ENCODE peak calls at places on chromosomes 7 and 10, in four cellular contexts. Q is fibroblast of mammary gland, O is brain microvascular endothelial cell, K is germinal center. R is an unnamed sample.

GRCh38 chr7:153522261-153522660 is 529.9 kb upstream of the DPP6 start:
- DNase-seq in Q (no peak), O (no peak), K (no peak), R (no peak)

GRCh38 chr7:1019789-1020610 is 24.3 kb upstream of the GPR146 start:
- DNase-seq in K (no peak), O (no peak), Q (no peak), R (no peak)

GRCh38 chr10:24277771-24278518 is 69.0 kb downstream of the KIAA1217 start:
- DNase-seq in K (no peak), O (no peak), Q (peak; percentile 33), R (no peak)

GRCh38 chr10:133357293-133358151 is at the start of gene FUOM:
- DNase-seq in K (peak; percentile 95), O (peak; percentile 44), Q (peak; percentile 34), R (peak; percentile 37)

GRCh38 chr7:68041559-68041958 is 1044.9 kb downstream of the TYW1 start:
- DNase-seq in K (no peak), O (no peak), Q (no peak), R (no peak)

GRCh38 chr7:123961731-123962130 is 36.7 kb downstream of the SPAM1 start:
- DNase-seq in O (peak; percentile 51), K (no peak), Q (no peak), R (no peak)

GRCh38 chr7:40644454-40645188 is 509.8 kb downstream of the SUGCT start:
- DNase-seq in O (no peak), K (peak; percentile 4), Q (no peak), R (no peak)

GRCh38 chr7:80587538-80587937 is 50.9 kb upstream of the CD36 start:
- DNase-seq in K (no peak), O (no peak), Q (no peak), R (no peak)

GRCh38 chr10:61612451-61612850 is 50.3 kb upstream of the CABCOCO1 start:
- DNase-seq in K (no peak), Q (no peak), O (no peak), R (no peak)

GRCh38 chr10:95308389-95309302 is 17.8 kb upstream of the PDLIM1 start:
- DNase-seq in O (peak; percentile 98), K (no peak), Q (peak; percentile 98), R (peak; percentile 97)

GRCh38 chr10:130745831-130746230 is 565.7 kb downstream of the TCERG1L start:
- DNase-seq in Q (no peak), O (no peak), K (no peak), R (no peak)

GRCh38 chr10:10498781-10499180 is 518.9 kb upstream of the CELF2 start:
- DNase-seq in Q (peak; percentile 86), O (no peak), K (no peak), R (no peak)

GRCh38 chr10:516766-517165 is 172.7 kb downstream of the DIP2C start:
- DNase-seq in K (no peak), O (no peak), Q (no peak), R (no peak)

GRCh38 chr10:104353325-104354048 is at the start of gene CFAP58:
- DNase-seq in K (peak; percentile 86), Q (peak; percentile 82), O (peak; percentile 92), R (peak; percentile 91)

GRCh38 chr10:109393425-109393824 is 529.9 kb downstream of the XPNPEP1 start:
- DNase-seq in Q (no peak), O (no peak), K (no peak), R (no peak)

GRCh38 chr7:55546826-55547225 is 25.5 kb downstream of the VOPP1 start:
- DNase-seq in K (no peak), Q (peak; percentile 89), O (peak; percentile 72), R (peak; percentile 97)

GRCh38 chr10:58063854-58064480 is 203.7 kb downstream of the IPMK start:
- DNase-seq in O (no peak), Q (peak; percentile 1), K (no peak), R (no peak)

GRCh38 chr10:30454744-30455498 is 20.9 kb downstream of the MAP3K8 start:
- DNase-seq in O (peak; percentile 72), Q (peak; percentile 95), K (no peak), R (no peak)

GRCh38 chr7:27238979-27239779 is 3.4 kb upstream of the EVX1 start:
- DNase-seq in O (no peak), K (no peak), Q (no peak), R (no peak)

GRCh38 chr7:92968502-92968901 is 132.1 kb upstream of the CDK6 start:
- DNase-seq in O (no peak), K (no peak), Q (peak; percentile 49), R (peak; percentile 15)

GRCh38 chr7:43211276-43211675 is 98.8 kb downstream of the HECW1 start:
- DNase-seq in O (no peak), Q (no peak), K (no peak), R (peak; percentile 14)

GRCh38 chr7:41058986-41059741 is 643.7 kb downstream of the INHBA start:
- DNase-seq in O (no peak), Q (peak; percentile 57), K (no peak), R (peak; percentile 62)

GRCh38 chr10:130392031-130392430 is 255.8 kb downstream of the GLRX3 start:
- DNase-seq in Q (no peak), O (no peak), K (no peak), R (no peak)

GRCh38 chr7:105693576-105693975 is 112.3 kb upstream of the EFCAB10 start:
- DNase-seq in K (no peak), O (no peak), Q (no peak), R (no peak)

GRCh38 chr7:135763261-135763660 is 14.6 kb upstream of the FAM180A start:
- DNase-seq in K (no peak), Q (no peak), O (no peak), R (peak; percentile 23)

GRCh38 chr7:35993663-35994622 is 159.1 kb upstream of the EEPD1 start:
- DNase-seq in K (no peak), Q (peak; percentile 84), O (peak; percentile 47), R (peak; percentile 94)

GRCh38 chr7:75599244-75599771 is 107.2 kb downstream of the SPDYE5 start:
- DNase-seq in O (no peak), Q (no peak), K (no peak), R (no peak)

GRCh38 chr7:42964849-42965805 is 33.0 kb downstream of the MRPL32 start:
- DNase-seq in O (no peak), Q (peak; percentile 68), K (no peak), R (no peak)

GRCh38 chr10:116104210-116104932 is 168.6 kb downstream of the GFRA1 start:
- DNase-seq in K (no peak), Q (no peak), O (no peak), R (no peak)

GRCh38 chr7:105365541-105366534 is 22.9 kb downstream of the SRPK2 start:
- DNase-seq in K (no peak), O (peak; percentile 31), Q (peak; percentile 45), R (peak; percentile 12)

GRCh38 chr10:23826399-23826798 is 382.5 kb upstream of the KIAA1217 start:
- DNase-seq in K (no peak), Q (no peak), O (peak; percentile 5), R (peak; percentile 21)

GRCh38 chr10:60299961-60300883 is 89.5 kb downstream of the ANK3 start:
- DNase-seq in Q (peak; percentile 53), K (no peak), O (peak; percentile 98), R (no peak)

GRCh38 chr7:155007947-155008346 is 5.0 kb upstream of the PAXIP1 start:
- DNase-seq in K (peak; percentile 30), O (no peak), Q (peak; percentile 11), R (no peak)

GRCh38 chr10:15122477-15123030 is 25.4 kb downstream of the RPP38 start:
- DNase-seq in O (no peak), K (no peak), Q (no peak), R (no peak)

GRCh38 chr7:128210036-128210347 is 31.1 kb upstream of the LEP start:
- DNase-seq in Q (no peak), K (no peak), O (no peak), R (no peak)

GRCh38 chr7:158957507-158957900 is 101.1 kb downstream of the DYNC2I1 start:
- DNase-seq in K (no peak), Q (no peak), O (no peak), R (peak; percentile 6)

GRCh38 chr7:137891016-137891655 is 44.4 kb upstream of the DGKI start:
- DNase-seq in K (no peak), Q (no peak), O (no peak), R (no peak)

GRCh38 chr7:21767300-21767900 is 178.3 kb downstream of the CDCA7L start:
- DNase-seq in Q (peak; percentile 55), K (peak; percentile 3), O (peak; percentile 70), R (peak; percentile 83)

R was measured in PC-3.